ENCODE peak calls at places on chromosome 18, in seven cellular contexts. L is stimulated activated naive CD8-positive, alpha-beta T cell treated with anti-CD3 and anti-CD28 coated beads, Interleukin-15, Interleukin-2, amounts not matched to agents 100 U/mL and 50 U/mL, for 24 hours; O is CD4-positive, CD25-positive, alpha-beta regulatory T cell; D is adrenal gland; I is dorsolateral prefrontal cortex; J is DMS53; U is NCI-H510A. K is an unnamed sample.
A peak's percentile ranks its signal among the peaks of the same experiment; 100 is the strongest.

GRCh38 chr18:2880473-2880872 is 33.7 kb downstream of the EMILIN2 start:
- DNase-seq in L (no peak), O (no peak), D (no peak), I (no peak), J (no peak), U (no peak), K (no peak)

GRCh38 chr18:62505669-62506494 is 16.9 kb upstream of the ZCCHC2 start:
- DNase-seq in L (peak; percentile 32), O (no peak), D (no peak), I (no peak), J (peak; percentile 68), U (no peak), K (no peak)

GRCh38 chr18:63213331-63213900 is 106.2 kb downstream of the BCL2 start:
- DNase-seq in L (no peak), O (no peak), D (no peak), I (no peak), J (no peak), U (no peak), K (no peak)

GRCh38 chr18:51621103-51621969 is 423.9 kb upstream of the MEX3C start:
- DNase-seq in L (peak; percentile 49), O (no peak), D (peak; percentile 67), I (peak; percentile 73), J (peak; percentile 90), U (peak; percentile 46), K (peak; percentile 58)

GRCh38 chr18:48622911-48623431 is 84.1 kb downstream of the CTIF start:
- DNase-seq in L (no peak), O (no peak), D (no peak), I (no peak), J (no peak), U (no peak), K (peak; percentile 70)

GRCh38 chr18:68263481-68263880 is 451.4 kb downstream of the TMX3 start:
- DNase-seq in L (no peak), O (no peak), D (no peak), I (no peak), J (no peak), U (no peak), K (no peak)

GRCh38 chr18:332721-333513 is 65.1 kb upstream of the THOC1 start:
- DNase-seq in L (no peak), O (no peak), D (no peak), I (no peak), J (no peak), U (no peak), K (no peak)

GRCh38 chr18:43578636-43579203 is 301.4 kb upstream of the SYT4 start:
- DNase-seq in L (no peak), O (no peak), D (no peak), I (no peak), J (peak; percentile 25), U (no peak), K (no peak)

GRCh38 chr18:55510809-55511208 is 77.2 kb downstream of the TCF4 start:
- DNase-seq in L (no peak), O (no peak), D (peak; percentile 28), I (no peak), J (no peak), U (no peak), K (no peak)

GRCh38 chr18:77522031-77522675 is 272.5 kb downstream of the GALR1 start:
- DNase-seq in L (no peak), O (no peak), D (no peak), I (no peak), J (no peak), U (no peak), K (no peak)

GRCh38 chr18:23243178-23243577 is 107.9 kb downstream of the CABLES1 start:
- DNase-seq in L (no peak), O (no peak), D (no peak), I (no peak), J (peak; percentile 24), U (no peak), K (peak; percentile 62)

GRCh38 chr18:55795101-55795669 is 207.2 kb upstream of the TCF4 start:
- DNase-seq in L (no peak), O (no peak), D (no peak), I (no peak), J (no peak), U (no peak), K (no peak)